ENCODE peak calls at places on chromosomes 7 and 10, in six cellular contexts. V, M, C, O, T and F are unnamed samples.

GRCh38 chr10:69866246-69866687 is 64.6 kb downstream of the COL13A1 start:
- DNase-seq in V (no peak), M (no peak), C (no peak), O (no peak), T (no peak), F (no peak)

GRCh38 chr7:2374830-2375728 is 20.5 kb downstream of the EIF3B start:
- DNase-seq in V (no peak), M (no peak), C (no peak), O (no peak), T (no peak), F (no peak)

GRCh38 chr7:33903770-33904679 is 1.3 kb upstream of the BMPER start:
- DNase-seq in V (peak; percentile 7), M (no peak), C (no peak), O (peak; percentile 44), T (peak; percentile 68), F (peak; percentile 41)

GRCh38 chr10:79328737-79329504 is 18.3 kb upstream of the PPIF start:
- DNase-seq in V (no peak), M (no peak), C (no peak), O (no peak), T (no peak), F (no peak)

GRCh38 chr7:132161231-132161915 is 414.9 kb downstream of the PLXNA4 start:
- DNase-seq in V (no peak), M (no peak), C (no peak), O (no peak), T (no peak), F (peak; percentile 48)

GRCh38 chr7:151080091-151080521 is 503 bp downstream of the FASTK start:
- DNase-seq in V (no peak), M (no peak), C (no peak), O (no peak), T (no peak), F (no peak)

GRCh38 chr7:117666019-117666418 is 186.2 kb downstream of the CFTR start:
- DNase-seq in V (no peak), M (no peak), C (no peak), O (peak; percentile 69), T (no peak), F (no peak)

GRCh38 chr10:102421645-102422585 is 1.3 kb downstream of the FBXL15 start:
- DNase-seq in V (no peak), M (no peak), C (no peak), O (no peak), T (peak; percentile 33), F (no peak)

GRCh38 chr10:133465950-133466474 is 12.3 kb downstream of the SCART1 start:
- DNase-seq in V (no peak), M (no peak), C (no peak), O (no peak), T (no peak), F (no peak)

GRCh38 chr10:110432084-110432483 is 65.6 kb upstream of the DUSP5 start:
- DNase-seq in V (no peak), M (no peak), C (no peak), O (no peak), T (no peak), F (no peak)

GRCh38 chr10:9285698-9286097 is 1231.2 kb downstream of the GATA3 start:
- DNase-seq in V (no peak), M (no peak), C (no peak), O (no peak), T (no peak), F (peak; percentile 84)

GRCh38 chr7:22723642-22724041 is 3.4 kb upstream of the IL6 start:
- DNase-seq in V (no peak), M (no peak), C (no peak), O (no peak), T (no peak), F (no peak)

GRCh38 chr7:12630615-12630884 is 56.9 kb upstream of the ARL4A start:
- DNase-seq in V (no peak), M (no peak), C (no peak), O (no peak), T (no peak), F (no peak)

GRCh38 chr10:59968705-59969104 is 62.3 kb upstream of the CCDC6 start:
- DNase-seq in V (no peak), M (no peak), C (no peak), O (no peak), T (no peak), F (no peak)

GRCh38 chr7:109983618-109984017 is 1107.3 kb upstream of the LRRN3 start:
- DNase-seq in V (no peak), M (no peak), C (no peak), O (no peak), T (no peak), F (no peak)

GRCh38 chr10:77770868-77771175 is 133.2 kb upstream of the KCNMA1 start:
- DNase-seq in V (no peak), M (no peak), C (no peak), O (no peak), T (no peak), F (no peak)

GRCh38 chr7:99012722-99013121 is 131.2 kb downstream of the SMURF1 start:
- DNase-seq in V (no peak), M (no peak), C (no peak), O (no peak), T (no peak), F (no peak)

GRCh38 chr10:103181244-103181643 is 11.8 kb downstream of the NT5C2 start:
- DNase-seq in V (no peak), M (no peak), C (peak; percentile 63), O (no peak), T (no peak), F (peak; percentile 71)

GRCh38 chr10:15169555-15170407 is 1.3 kb upstream of the NMT2 start:
- DNase-seq in V (peak; percentile 22), M (no peak), C (no peak), O (no peak), T (no peak), F (peak; percentile 27)

GRCh38 chr7:123675092-123675473 is 19.4 kb downstream of the LMOD2 start:
- DNase-seq in V (no peak), M (no peak), C (no peak), O (no peak), T (no peak), F (peak; percentile 27)

GRCh38 chr7:33669251-33669670 is 236.1 kb upstream of the BMPER start:
- DNase-seq in V (no peak), M (no peak), C (no peak), O (peak; percentile 51), T (no peak), F (peak; percentile 19)

GRCh38 chr10:60518745-60519144 is 129.1 kb upstream of the ANK3 start:
- DNase-seq in V (no peak), M (no peak), C (no peak), O (no peak), T (no peak), F (no peak)

GRCh38 chr7:3332308-3332707 is 31.3 kb downstream of the SDK1 start:
- DNase-seq in V (no peak), M (no peak), C (no peak), O (no peak), T (no peak), F (no peak)

GRCh38 chr10:60803433-60803832 is 25.2 kb downstream of the CDK1 start:
- DNase-seq in V (no peak), M (no peak), C (no peak), O (no peak), T (no peak), F (no peak)

GRCh38 chr10:114855776-114856543 is 34.4 kb downstream of the FHIP2A start:
- DNase-seq in V (no peak), M (no peak), C (no peak), O (peak; percentile 40), T (no peak), F (no peak)

GRCh38 chr7:37372750-37373149 is 75.9 kb downstream of the ELMO1 start:
- DNase-seq in V (no peak), M (no peak), C (no peak), O (no peak), T (no peak), F (no peak)

GRCh38 chr10:58512470-58513188 is at the start of gene BICC1:
- DNase-seq in V (no peak), M (no peak), C (no peak), O (peak; percentile 63), T (peak; percentile 61), F (peak; percentile 43)

GRCh38 chr10:69961168-69961863 is 91.3 kb upstream of the MACROH2A2 start:
- DNase-seq in V (no peak), M (no peak), C (no peak), O (no peak), T (no peak), F (peak; percentile 28)